ENCODE peak calls at places on chromosomes 2 and 18, in four cellular contexts. J is stimulated activated CD8-positive, alpha-beta memory T cell treated with anti-CD3 and anti-CD28 coated beads, Interleukin-7, amount 100 ng/mL, for 1 hour; Y is heart right ventricle; K is body of pancreas. X is an unnamed sample.

GRCh38 chr2:37246205-37246604 is 14.7 kb downstream of the NDUFAF7 start:
- DNase-seq in K (no peak), Y (no peak), J (no peak), X (no peak)

GRCh38 chr2:166332049-166332448 is 43.7 kb downstream of the SCN9A start:
- DNase-seq in K (no peak), J (no peak), Y (no peak), X (no peak)

GRCh38 chr2:107062173-107062572 is 176.2 kb upstream of the ST6GAL2 start:
- DNase-seq in J (no peak), K (no peak), Y (peak), X (peak)

GRCh38 chr2:58131191-58132011 is 84.8 kb downstream of the VRK2 start:
- DNase-seq in K (peak), Y (peak), J (no peak), X (no peak)

GRCh38 chr2:8977758-8978157 is 25.7 kb downstream of the MBOAT2 start:
- DNase-seq in J (no peak), K (no peak), Y (no peak), X (no peak)

GRCh38 chr2:102109016-102109415 is 33.5 kb upstream of the IL1R1 start:
- DNase-seq in Y (no peak), K (no peak), J (no peak), X (no peak)

GRCh38 chr2:88265352-88265960 is 95.3 kb downstream of the THNSL2 start:
- DNase-seq in Y (peak), J (no peak), K (no peak), X (no peak)

GRCh38 chr2:235551965-235552364 is 58.1 kb downstream of the AGAP1 start:
- DNase-seq in J (no peak), Y (peak), K (peak), X (peak)

GRCh38 chr2:240402566-240403295 is 32.7 kb upstream of the GPC1 start:
- DNase-seq in K (no peak), J (no peak), Y (no peak), X (no peak)

GRCh38 chr2:180823546-180824141 is 156.8 kb upstream of the UBE2E3 start:
- DNase-seq in J (no peak), Y (no peak), K (no peak), X (no peak)

GRCh38 chr2:224734949-224735348 is 18.8 kb upstream of the CCDC195 start:
- DNase-seq in Y (no peak), J (no peak), K (no peak), X (no peak)

GRCh38 chr18:12592597-12593127 is 65.2 kb downstream of the SPIRE1 start:
- DNase-seq in Y (no peak), J (no peak), K (no peak), X (no peak)

GRCh38 chr2:154489271-154489858 is 209.1 kb upstream of the KCNJ3 start:
- DNase-seq in J (no peak), Y (no peak), K (no peak), X (no peak)

GRCh38 chr2:217360781-217361485 is 501.1 kb upstream of the TNP1 start:
- DNase-seq in Y (no peak), K (no peak), J (no peak), X (no peak)

GRCh38 chr2:37414470-37414949 is 70.1 kb downstream of the QPCT start:
- DNase-seq in J (no peak), K (no peak), Y (no peak), X (no peak)

GRCh38 chr2:14774569-14774968 is 142.1 kb downstream of the LRATD1 start:
- DNase-seq in J (no peak), K (no peak), Y (no peak), X (no peak)

GRCh38 chr2:12076810-12077209 is 330.4 kb downstream of the LPIN1 start:
- DNase-seq in K (no peak), J (no peak), Y (no peak), X (no peak)

GRCh38 chr2:120231564-120231973 is 8.4 kb upstream of the TMEM185B start:
- DNase-seq in K (no peak), J (no peak), Y (no peak), X (peak)

GRCh38 chr2:1306029-1306686 is 107.1 kb upstream of the TPO start:
- DNase-seq in J (no peak), Y (no peak), K (no peak), X (no peak)

GRCh38 chr2:13558368-13558767 is 841.6 kb downstream of the TRIB2 start:
- DNase-seq in Y (no peak), J (no peak), K (no peak), X (no peak)

X was measured in transverse colon.